ENCODE peak calls at places on chromosome 21, in seven cellular contexts. Y is left lung; A is pancreas; K is aorta; C is upper lobe of right lung; M is CD4-positive, alpha-beta memory T cell; D is GM23338. T is an unnamed sample.

GRCh38 chr21:31733521-31734149 is 1.7 kb upstream of the SCAF4 start:
- DNase-seq in Y (no peak), A (no peak), K (no peak), C (no peak), M (no peak), D (no peak), T (no peak)

GRCh38 chr21:29641635-29642550 is 297.9 kb downstream of the GRIK1 start:
- DNase-seq in Y (no peak), A (no peak), K (no peak), C (no peak), M (no peak), D (no peak), T (no peak)

GRCh38 chr21:28142692-28143091 is 850.0 kb downstream of the LTN1 start:
- DNase-seq in Y (no peak), A (no peak), K (no peak), C (no peak), M (no peak), D (no peak), T (no peak)

GRCh38 chr21:25461730-25462129 is 145.6 kb downstream of the MRPL39 start:
- DNase-seq in Y (no peak), A (no peak), K (no peak), C (no peak), M (no peak), D (no peak), T (no peak)

GRCh38 chr21:32559004-32559610 is 26.2 kb downstream of the TCP10L start:
- DNase-seq in Y (no peak), A (no peak), K (no peak), C (no peak), M (no peak), D (no peak), T (no peak)

GRCh38 chr21:21232320-21232719 is 234.1 kb downstream of the NCAM2 start:
- DNase-seq in Y (no peak), A (no peak), K (no peak), C (no peak), M (no peak), D (peak; percentile 21), T (no peak)

GRCh38 chr21:31234936-31235335 is 109.1 kb downstream of the TIAM1 start:
- DNase-seq in Y (no peak), A (no peak), K (no peak), C (no peak), M (no peak), D (no peak), T (no peak)

GRCh38 chr21:46518983-46519583 is 60.4 kb downstream of the DIP2A start:
- DNase-seq in Y (no peak), A (no peak), K (no peak), C (no peak), M (no peak), D (no peak), T (no peak)

GRCh38 chr21:26405735-26406361 is 167.2 kb downstream of the CYYR1 start:
- DNase-seq in Y (no peak), A (no peak), K (no peak), C (no peak), M (no peak), D (peak; percentile 34), T (no peak)

GRCh38 chr21:46119565-46120271 is 21.8 kb downstream of the COL6A2 start:
- DNase-seq in Y (peak; percentile 66), A (peak; percentile 45), K (peak; percentile 58), C (peak; percentile 60), M (no peak), D (no peak), T (no peak)

GRCh38 chr21:34595457-34595856 is 19.5 kb downstream of the RCAN1 start:
- DNase-seq in Y (no peak), A (peak; percentile 66), K (no peak), C (no peak), M (no peak), D (no peak), T (no peak)

GRCh38 chr21:29258626-29259335 is 39.9 kb upstream of the BACH1 start:
- DNase-seq in Y (no peak), A (no peak), K (no peak), C (no peak), M (no peak), D (no peak), T (no peak)

GRCh38 chr21:34020934-34021553 is 52.3 kb upstream of the MRPS6 start:
- DNase-seq in Y (no peak), A (no peak), K (no peak), C (no peak), M (no peak), D (no peak), T (no peak)

GRCh38 chr21:37166733-37167132 is 93.7 kb downstream of the TTC3 start:
- DNase-seq in Y (no peak), A (no peak), K (no peak), C (no peak), M (peak; percentile 6), D (peak; percentile 72), T (no peak)

GRCh38 chr21:26939532-26940181 is 27.2 kb downstream of the ADAMTS5 start:
- DNase-seq in Y (no peak), A (no peak), K (no peak), C (no peak), M (no peak), D (no peak), T (no peak)

GRCh38 chr21:23960769-23961168 is 1646.5 kb downstream of the MRPL39 start:
- DNase-seq in Y (no peak), A (no peak), K (no peak), C (no peak), M (no peak), D (no peak), T (no peak)

GRCh38 chr21:15006594-15007230 is 58.1 kb downstream of the NRIP1 start:
- DNase-seq in Y (no peak), A (no peak), K (no peak), C (no peak), M (no peak), D (no peak), T (no peak)

GRCh38 chr21:15003463-15004135 is 61.2 kb downstream of the NRIP1 start:
- DNase-seq in Y (no peak), A (no peak), K (no peak), C (no peak), M (no peak), D (peak; percentile 47), T (no peak)

GRCh38 chr21:15004721-15005370 is 60.0 kb downstream of the NRIP1 start:
- DNase-seq in Y (no peak), A (no peak), K (no peak), C (no peak), M (no peak), D (peak; percentile 16), T (no peak)

GRCh38 chr21:15007716-15008296 is 57.0 kb downstream of the NRIP1 start:
- DNase-seq in Y (no peak), A (no peak), K (no peak), C (no peak), M (no peak), D (no peak), T (no peak)

GRCh38 chr21:15005391-15005790 is 59.4 kb downstream of the NRIP1 start:
- DNase-seq in Y (no peak), A (no peak), K (no peak), C (no peak), M (peak; percentile 10), D (peak; percentile 88), T (no peak)
- H3K4me1 ChIP-seq in Y (no peaks in the 10 kb centered on the region), A (peaks cover 35% of the 10 kb centered on the region), K (peaks cover 5% of the 10 kb centered on the region), C (peaks cover 20% of the 10 kb centered on the region), M (peaks cover 13% of the 10 kb centered on the region), D (peaks cover 28% of the 10 kb centered on the region), T (peaks cover 21% of the 10 kb centered on the region)

GRCh38 chr21:41726058-41726558 is 40.7 kb downstream of the RIPK4 start:
- DNase-seq in Y (peak; percentile 82), A (no peak), K (no peak), C (no peak), M (no peak), D (peak; percentile 59), T (no peak)
- H3K27me3 ChIP-seq in Y (peaks cover 73% of the 10 kb centered on the region), A (no peaks in the 10 kb centered on the region), K (no peaks in the 10 kb centered on the region), C (no peaks in the 10 kb centered on the region), M (no peaks in the 10 kb centered on the region), D (peaks cover 30% of the 10 kb centered on the region), T (peaks cover 4% of the 10 kb centered on the region)

GRCh38 chr21:17612023-17612564 is 607 bp downstream of the BTG3 start:
- DNase-seq in Y (peak; percentile 88), A (peak; percentile 73), K (peak; percentile 81), C (peak; percentile 82), M (no peak), D (peak; percentile 70), T (peak; percentile 3)
- H3K27ac ChIP-seq in Y (peak overlapping the region; percentile 91), A (peak overlapping the region; percentile 70), K (no peak overlapping the region), C (peak overlapping the region; percentile 91), M (peak overlapping the region; percentile 84), D (no peak overlapping the region), T (peak overlapping the region; percentile 97)

GRCh38 chr21:22796147-22796546 is 1797.9 kb downstream of the NCAM2 start:
- DNase-seq in Y (no peak), A (peak; percentile 29), K (peak; percentile 56), C (no peak), M (no peak), D (no peak), T (no peak)
- H3K4me1 ChIP-seq in Y (no peaks in the 10 kb centered on the region), A (no peaks in the 10 kb centered on the region), K (no peaks in the 10 kb centered on the region), C (no peaks in the 10 kb centered on the region), M (no peaks in the 10 kb centered on the region), D (no peaks in the 10 kb centered on the region), T (no peaks in the 10 kb centered on the region)

DNA sequence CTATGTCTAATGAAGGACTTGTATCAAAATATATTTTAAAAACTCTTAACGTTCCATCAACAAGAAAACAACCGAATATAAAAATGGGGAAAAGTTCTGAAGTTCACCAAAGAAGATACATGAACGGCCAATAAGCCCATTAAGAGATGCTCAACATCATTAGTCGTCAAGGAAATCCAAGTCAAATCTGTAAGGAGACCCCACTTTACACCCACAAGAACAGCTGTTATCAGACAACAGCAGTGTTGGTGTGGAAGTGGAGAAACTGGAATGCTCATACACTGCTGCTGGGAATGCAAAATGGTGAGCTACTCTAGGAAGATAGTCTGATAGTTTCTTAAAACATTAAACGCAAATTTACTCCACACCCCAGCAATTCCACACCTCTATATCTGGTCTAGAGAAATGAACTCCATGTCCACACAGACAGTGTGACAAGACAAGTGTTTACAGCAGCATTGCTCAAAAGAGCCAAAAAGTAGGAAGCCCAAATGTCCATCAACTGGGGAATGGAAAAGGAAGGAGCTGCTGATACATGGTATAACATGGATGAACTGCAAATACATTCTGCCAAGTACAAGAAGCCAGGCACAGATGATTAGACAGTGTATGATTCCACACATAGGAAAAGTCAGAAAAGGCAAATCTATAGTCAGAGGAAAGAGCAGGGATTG is 18.5 kb downstream of the UBE2G2 start:
- DNase-seq in Y (no peak), A (no peak), K (no peak), C (no peak), M (no peak), D (no peak), T (no peak)
- H3K27me3 ChIP-seq in Y (no peaks in the 10 kb centered on the region), A (no peaks in the 10 kb centered on the region), K (no peaks in the 10 kb centered on the region), C (no peaks in the 10 kb centered on the region), M (no peaks in the 10 kb centered on the region), D (no peaks in the 10 kb centered on the region), T (no peaks in the 10 kb centered on the region)

T was measured in CD8-positive, alpha-beta memory T cell.